ENCODE peak calls at places on chromosomes 13 and 19, in eight cellular contexts. B is thoracic aorta, Y is left ventricle myocardium inferior, N is right cardiac atrium, T is cardiac muscle cell, E is hepatocyte, D is endodermal cell, K is adipocyte. A is an unnamed sample.
A peak's percentile ranks its signal among the peaks of the same experiment; 100 is the strongest.

GRCh38 chr13:99805361-99805760 is 166.2 kb downstream of the ZIC5 start:
- DNase-seq in B (no peak), Y (no peak), N (no peak), T (no peak), E (no peak), D (peak; percentile 86), K (no peak), A (no peak)

GRCh38 chr13:22232186-22232585 is 561.3 kb downstream of the FGF9 start:
- DNase-seq in B (no peak), Y (no peak), N (no peak), T (no peak), E (no peak), D (no peak), K (no peak), A (no peak)

GRCh38 chr13:44697058-44697457 is 120.9 kb upstream of the TSC22D1 start:
- DNase-seq in B (no peak), Y (no peak), N (no peak), T (no peak), E (no peak), D (no peak), K (no peak), A (no peak)

GRCh38 chr19:13398780-13399726 is 107.2 kb downstream of the CACNA1A start:
- DNase-seq in B (no peak), Y (peak; percentile 19), N (peak; percentile 19), T (peak; percentile 96), E (no peak), D (no peak), K (peak; percentile 79), A (no peak)

GRCh38 chr13:41452462-41452861 is 4.9 kb upstream of the RGCC start:
- DNase-seq in B (no peak), Y (no peak), N (no peak), T (no peak), E (no peak), D (no peak), K (no peak), A (no peak)

GRCh38 chr19:53467138-53467502 is 413 bp upstream of the ZNF813 start:
- DNase-seq in B (no peak), Y (peak; percentile 19), N (peak; percentile 26), T (no peak), E (peak; percentile 28), D (no peak), K (no peak), A (peak; percentile 74)

GRCh38 chr13:73849292-73849691 is 284.9 kb downstream of the KLF12 start:
- DNase-seq in B (no peak), Y (no peak), N (no peak), T (peak; percentile 60), E (peak; percentile 42), D (peak; percentile 80), K (peak; percentile 56), A (no peak)

GRCh38 chr19:42857544-42857867 is 22.0 kb downstream of the PSG1 start:
- DNase-seq in B (no peak), Y (no peak), N (no peak), T (no peak), E (no peak), D (no peak), K (no peak), A (no peak)

GRCh38 chr13:41356788-41357187 is 45.7 kb downstream of the NAA16 start:
- DNase-seq in B (no peak), Y (no peak), N (no peak), T (no peak), E (no peak), D (no peak), K (no peak), A (no peak)

GRCh38 chr19:55242517-55242916 is 14.0 kb upstream of the TMEM86B start:
- DNase-seq in B (no peak), Y (no peak), N (no peak), T (no peak), E (no peak), D (no peak), K (no peak), A (no peak)

GRCh38 chr19:55241935-55242464 is 13.4 kb upstream of the TMEM86B start:
- DNase-seq in B (no peak), Y (no peak), N (no peak), T (no peak), E (no peak), D (no peak), K (no peak), A (no peak)

GRCh38 chr19:55246462-55247451 is 12.1 kb downstream of the PPP6R1 start:
- DNase-seq in B (no peak), Y (no peak), N (no peak), T (no peak), E (no peak), D (no peak), K (no peak), A (no peak)

GRCh38 chr19:55245236-55245904 is 13.4 kb downstream of the PPP6R1 start:
- DNase-seq in B (no peak), Y (no peak), N (no peak), T (no peak), E (no peak), D (no peak), K (no peak), A (peak; percentile 59)

DNA sequence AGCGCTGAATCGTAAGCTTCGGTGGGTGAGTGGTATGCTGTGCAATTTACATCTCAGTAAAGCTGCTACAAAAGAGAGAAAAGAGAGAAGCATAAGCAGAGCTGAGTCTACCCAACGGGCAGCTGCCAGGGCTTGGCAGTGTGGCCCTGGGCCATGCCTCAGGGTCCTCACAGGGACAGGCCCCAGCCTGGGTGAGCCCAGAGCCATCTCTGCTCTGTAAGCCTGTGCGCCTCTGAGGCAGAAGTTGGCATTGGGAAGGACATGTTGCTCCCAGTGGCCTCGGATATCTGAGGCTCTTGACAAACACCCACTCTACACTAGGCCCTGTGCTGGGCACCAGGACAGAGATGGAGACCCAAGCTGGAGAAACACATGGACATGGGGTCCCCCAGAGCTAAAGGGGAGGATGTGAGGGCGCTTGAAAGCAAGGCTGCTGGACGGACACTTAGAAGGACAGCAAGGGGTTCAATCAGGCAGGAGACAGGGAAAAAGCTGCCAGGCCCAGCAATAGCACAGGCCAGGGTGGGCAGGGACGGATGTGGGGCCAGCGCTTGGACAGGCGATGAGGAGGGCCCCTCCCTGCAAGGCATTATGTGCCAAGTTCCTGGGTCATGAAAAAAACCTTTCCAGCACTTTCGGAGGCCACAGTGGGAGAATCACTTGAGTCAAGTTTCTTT is 14.7 kb downstream of the PPP6R1 start:
- DNase-seq in B (no peak), Y (no peak), N (no peak), T (no peak), E (no peak), D (no peak), K (no peak), A (no peak)
- H3K4me1 ChIP-seq in B (no peaks in the 10 kb centered on the region), Y (peaks cover 24% of the 10 kb centered on the region), N (peaks cover 4% of the 10 kb centered on the region), T (peaks cover 9% of the 10 kb centered on the region), E (no peaks in the 10 kb centered on the region), D (no peaks in the 10 kb centered on the region), K (no peaks in the 10 kb centered on the region), A (no peaks in the 10 kb centered on the region)

GRCh38 chr13:29484236-29484635 is 111.3 kb downstream of the SLC7A1 start:
- DNase-seq in B (no peak), Y (no peak), N (no peak), T (no peak), E (no peak), D (peak; percentile 61), K (no peak), A (no peak)
- H3K4me1 ChIP-seq in B (no peaks in the 10 kb centered on the region), Y (peaks cover 34% of the 10 kb centered on the region), N (peaks cover 3% of the 10 kb centered on the region), T (peaks cover 30% of the 10 kb centered on the region), E (no peaks in the 10 kb centered on the region), D (peaks cover 6% of the 10 kb centered on the region), K (no peaks in the 10 kb centered on the region), A (no peaks in the 10 kb centered on the region)

DNA sequence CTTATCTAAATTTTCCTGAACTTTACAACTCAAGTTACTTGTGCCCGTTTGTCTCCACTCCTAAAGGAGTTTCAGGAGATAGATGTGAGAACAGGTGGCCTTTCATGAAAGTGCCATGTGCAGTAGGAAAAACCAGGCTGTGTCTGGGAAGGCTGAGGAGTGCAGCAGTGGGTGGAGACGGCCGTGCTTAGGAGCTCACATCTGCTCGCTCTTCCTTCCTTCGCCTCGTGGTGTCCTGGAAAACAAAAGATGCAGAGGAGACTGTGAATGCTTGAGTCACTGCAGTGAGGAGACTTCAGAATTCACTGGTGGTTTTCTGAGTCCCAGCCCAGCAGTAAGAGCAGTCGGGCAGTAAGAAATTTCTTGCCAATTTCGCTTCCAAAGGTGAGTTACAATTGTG is 138.4 kb upstream of the RNF113B start:
- DNase-seq in B (no peak), Y (no peak), N (no peak), T (peak; percentile 35), E (no peak), D (no peak), K (no peak), A (no peak)
- H3K4me1 ChIP-seq in B (no peaks in the 10 kb centered on the region), Y (peaks cover 20% of the 10 kb centered on the region), N (peaks cover 4% of the 10 kb centered on the region), T (peaks cover 16% of the 10 kb centered on the region), E (peaks cover 20% of the 10 kb centered on the region), D (peaks cover 23% of the 10 kb centered on the region), K (no peaks in the 10 kb centered on the region), A (peaks cover 13% of the 10 kb centered on the region)

DNA sequence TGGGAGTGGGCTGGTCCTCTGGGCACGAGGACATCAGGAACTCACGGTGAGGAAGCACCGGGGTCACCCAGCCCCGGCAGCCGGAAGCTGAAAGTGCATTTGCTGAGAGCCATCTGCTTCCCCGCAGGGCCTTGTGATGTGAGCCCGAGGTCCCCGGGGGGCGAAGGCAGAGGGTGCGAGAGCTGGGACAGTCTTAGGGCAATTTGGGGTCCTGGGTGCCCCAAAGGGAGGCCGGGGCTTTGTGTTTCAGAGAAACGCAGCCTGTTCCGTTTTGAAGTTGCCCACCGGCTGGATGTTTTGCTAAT is 4.8 kb downstream of the F2RL3 start:
- DNase-seq in B (no peak), Y (no peak), N (no peak), T (no peak), E (no peak), D (no peak), K (no peak), A (no peak)
- H3K4me1 ChIP-seq in B (peaks cover 3% of the 10 kb centered on the region), Y (peaks cover 50% of the 10 kb centered on the region), N (no peaks in the 10 kb centered on the region), T (peaks cover 26% of the 10 kb centered on the region), E (peaks cover 3% of the 10 kb centered on the region), D (no peaks in the 10 kb centered on the region), K (peaks cover 5% of the 10 kb centered on the region), A (peaks cover 59% of the 10 kb centered on the region)

DNA sequence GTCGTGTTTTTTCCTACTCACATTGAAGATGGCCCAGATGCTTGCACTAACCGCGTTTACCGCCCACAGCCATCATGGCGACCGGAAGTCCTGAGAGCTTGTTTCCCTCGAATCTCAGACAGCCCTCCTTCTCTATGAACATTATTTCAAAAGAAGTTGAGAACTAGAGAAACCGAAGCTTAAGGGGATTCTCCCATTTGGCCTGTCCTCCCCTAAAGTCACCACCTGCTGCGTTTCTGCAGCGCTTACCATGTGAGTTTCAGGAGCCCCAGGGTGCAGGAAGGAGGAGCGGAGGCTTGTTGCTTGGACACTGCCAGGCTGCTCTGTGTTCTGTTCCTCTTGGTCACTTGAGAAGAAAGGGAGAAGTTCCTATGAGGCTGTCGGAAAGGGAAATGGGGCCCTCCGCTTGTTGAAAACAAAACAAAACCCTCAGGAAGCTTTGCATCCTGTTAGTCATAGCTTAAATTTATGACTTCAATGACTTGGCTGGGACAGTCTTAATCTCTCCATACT is 6.2 kb downstream of the CARD8 start:
- DNase-seq in B (no peak), Y (peak; percentile 41), N (peak; percentile 65), T (peak; percentile 37), E (no peak), D (no peak), K (no peak), A (peak; percentile 76)
- H3K4me1 ChIP-seq in B (peaks cover 1% of the 10 kb centered on the region), Y (peaks cover 79% of the 10 kb centered on the region), N (no peaks in the 10 kb centered on the region), T (no peaks in the 10 kb centered on the region), E (peaks cover 7% of the 10 kb centered on the region), D (peaks cover 3% of the 10 kb centered on the region), K (peaks cover 8% of the 10 kb centered on the region), A (peaks cover 60% of the 10 kb centered on the region)

A was measured in upper lobe of left lung.